ENCODE peak calls at places on chromosomes 12 and 14, in six cellular contexts. Z, P, Q, J, H and O are unnamed samples.

GRCh38 chr14:44778562-44778961 is 183.2 kb downstream of the KLHL28 start:
- DNase-seq in Z (no peak), P (no peak), Q (peak; percentile 29), J (no peak), H (peak; percentile 49), O (no peak)

GRCh38 chr12:11827096-11827841 is 177.8 kb downstream of the ETV6 start:
- DNase-seq in Z (peak; percentile 22), P (no peak), Q (peak; percentile 38), J (no peak), H (peak; percentile 42), O (peak; percentile 30)

GRCh38 chr12:15599266-15600037 is 189.7 kb downstream of the EPS8 start:
- DNase-seq in Z (no peak), P (peak; percentile 90), Q (peak; percentile 77), J (no peak), H (peak; percentile 91), O (peak; percentile 14)

GRCh38 chr12:124190301-124191023 is 104.4 kb upstream of the RFLNA start:
- DNase-seq in Z (no peak), P (no peak), Q (no peak), J (no peak), H (no peak), O (no peak)

GRCh38 chr12:97267803-97268202 is 194.8 kb upstream of the RMST start:
- DNase-seq in Z (no peak), P (no peak), Q (no peak), J (no peak), H (no peak), O (no peak)

GRCh38 chr14:71324767-71325272 is 417.6 kb downstream of the PCNX1 start:
- DNase-seq in Z (peak; percentile 19), P (no peak), Q (peak; percentile 81), J (no peak), H (peak; percentile 86), O (no peak)

GRCh38 chr12:21568115-21568514 is 36.5 kb downstream of the GYS2 start:
- DNase-seq in Z (no peak), P (no peak), Q (no peak), J (no peak), H (no peak), O (no peak)

GRCh38 chr12:52598966-52599365 is 2.3 kb downstream of the KRT72 start:
- DNase-seq in Z (no peak), P (no peak), Q (no peak), J (no peak), H (no peak), O (no peak)

GRCh38 chr12:95546491-95546813 is 4.8 kb downstream of the USP44 start:
- DNase-seq in Z (no peak), P (no peak), Q (no peak), J (no peak), H (no peak), O (no peak)

GRCh38 chr12:123942277-123942653 is 30.4 kb downstream of the CCDC92 start:
- DNase-seq in Z (no peak), P (peak; percentile 37), Q (no peak), J (no peak), H (peak; percentile 84), O (peak; percentile 25)

GRCh38 chr14:103551338-103551762 is 11.1 kb downstream of the BAG5 start:
- DNase-seq in Z (no peak), P (no peak), Q (no peak), J (no peak), H (no peak), O (no peak)

GRCh38 chr12:111532741-111533140 is 66.4 kb downstream of the ATXN2 start:
- DNase-seq in Z (no peak), P (no peak), Q (peak; percentile 35), J (no peak), H (no peak), O (no peak)